ENCODE peak calls at places on chromosomes 11 and 22, in ten cellular contexts. One of them, this sample, is unnamed.

GRCh38 chr11:78910322-78910721 is 335.7 kb upstream of the NARS2 start:
- DNase-seq in uterus: no peak
- DNase-seq in SK-N-SH: no peak
- DNase-seq in MG63: no peak
- DNase-seq in breast epithelium: no peak
- DNase-seq in gastrocnemius medialis: no peak
- DNase-seq in cardiac muscle cell: no peak
- DNase-seq in neuronal stem cell: no peak
- DNase-seq in tibial artery: no peak
- DNase-seq in thoracic aorta: no peak
- DNase-seq in this sample: no peak

GRCh38 chr11:85628771-85629341 is 463 bp downstream of the TMEM126B start:
- DNase-seq in MG63: no peak
- DNase-seq in gastrocnemius medialis: no peak
- DNase-seq in uterus: no peak
- DNase-seq in neuronal stem cell: no peak
- DNase-seq in thoracic aorta: no peak
- DNase-seq in breast epithelium: no peak
- DNase-seq in tibial artery: no peak
- DNase-seq in SK-N-SH: no peak
- DNase-seq in cardiac muscle cell: no peak
- DNase-seq in this sample: no peak

GRCh38 chr11:67277231-67277961 is 11.1 kb downstream of the GRK2 start:
- DNase-seq in MG63: peak; percentile 90
- DNase-seq in breast epithelium: peak; percentile 86
- DNase-seq in neuronal stem cell: no peak
- DNase-seq in thoracic aorta: peak; percentile 56
- DNase-seq in SK-N-SH: no peak
- DNase-seq in gastrocnemius medialis: peak; percentile 70
- DNase-seq in cardiac muscle cell: peak; percentile 64
- DNase-seq in tibial artery: peak; percentile 95
- DNase-seq in uterus: peak; percentile 80
- DNase-seq in this sample: peak; percentile 87

GRCh38 chr22:24153353-24153752 is 27.9 kb upstream of the SUSD2 start:
- DNase-seq in neuronal stem cell: no peak
- DNase-seq in uterus: no peak
- DNase-seq in thoracic aorta: no peak
- DNase-seq in cardiac muscle cell: no peak
- DNase-seq in breast epithelium: no peak
- DNase-seq in gastrocnemius medialis: no peak
- DNase-seq in tibial artery: no peak
- DNase-seq in MG63: no peak
- DNase-seq in SK-N-SH: no peak
- DNase-seq in this sample: no peak

GRCh38 chr11:112302226-112302868 is 41.7 kb upstream of the PLET1 start:
- DNase-seq in uterus: no peak
- DNase-seq in thoracic aorta: no peak
- DNase-seq in breast epithelium: no peak
- DNase-seq in neuronal stem cell: no peak
- DNase-seq in SK-N-SH: no peak
- DNase-seq in cardiac muscle cell: peak; percentile 49
- DNase-seq in gastrocnemius medialis: no peak
- DNase-seq in MG63: no peak
- DNase-seq in tibial artery: no peak
- DNase-seq in this sample: no peak

GRCh38 chr11:4979021-4979420 is 15.6 kb upstream of the OR51L1 start:
- DNase-seq in MG63: peak; percentile 42
- DNase-seq in thoracic aorta: no peak
- DNase-seq in breast epithelium: no peak
- DNase-seq in gastrocnemius medialis: no peak
- DNase-seq in tibial artery: no peak
- DNase-seq in SK-N-SH: no peak
- DNase-seq in neuronal stem cell: no peak
- DNase-seq in uterus: no peak
- DNase-seq in cardiac muscle cell: no peak
- DNase-seq in this sample: no peak

GRCh38 chr22:45235851-45236342 is 4.8 kb downstream of the KIAA0930 start:
- DNase-seq in tibial artery: peak; percentile 52
- DNase-seq in breast epithelium: no peak
- DNase-seq in SK-N-SH: no peak
- DNase-seq in MG63: no peak
- DNase-seq in thoracic aorta: no peak
- DNase-seq in gastrocnemius medialis: no peak
- DNase-seq in neuronal stem cell: no peak
- DNase-seq in uterus: no peak
- DNase-seq in cardiac muscle cell: no peak
- DNase-seq in this sample: no peak

GRCh38 chr11:8962827-8963226 is 1.4 kb downstream of the TMEM9B start:
- DNase-seq in neuronal stem cell: no peak
- DNase-seq in gastrocnemius medialis: no peak
- DNase-seq in SK-N-SH: no peak
- DNase-seq in breast epithelium: no peak
- DNase-seq in MG63: no peak
- DNase-seq in cardiac muscle cell: no peak
- DNase-seq in uterus: no peak
- DNase-seq in thoracic aorta: no peak
- DNase-seq in tibial artery: no peak
- DNase-seq in this sample: no peak

GRCh38 chr11:102411142-102411541 is 41.4 kb downstream of the TMEM123 start:
- DNase-seq in SK-N-SH: no peak
- DNase-seq in gastrocnemius medialis: no peak
- DNase-seq in neuronal stem cell: no peak
- DNase-seq in breast epithelium: no peak
- DNase-seq in thoracic aorta: no peak
- DNase-seq in MG63: no peak
- DNase-seq in uterus: no peak
- DNase-seq in cardiac muscle cell: no peak
- DNase-seq in tibial artery: no peak
- DNase-seq in this sample: no peak

GRCh38 chr11:102406099-102406498 is 46.5 kb downstream of the TMEM123 start:
- DNase-seq in thoracic aorta: no peak
- DNase-seq in neuronal stem cell: no peak
- DNase-seq in uterus: no peak
- DNase-seq in MG63: no peak
- DNase-seq in cardiac muscle cell: no peak
- DNase-seq in tibial artery: no peak
- DNase-seq in breast epithelium: no peak
- DNase-seq in SK-N-SH: no peak
- DNase-seq in gastrocnemius medialis: no peak
- DNase-seq in this sample: no peak

GRCh38 chr11:102407901-102408300 is 44.7 kb downstream of the TMEM123 start:
- DNase-seq in SK-N-SH: no peak
- DNase-seq in MG63: no peak
- DNase-seq in cardiac muscle cell: no peak
- DNase-seq in gastrocnemius medialis: no peak
- DNase-seq in breast epithelium: no peak
- DNase-seq in uterus: no peak
- DNase-seq in thoracic aorta: no peak
- DNase-seq in neuronal stem cell: no peak
- DNase-seq in tibial artery: no peak
- DNase-seq in this sample: no peak

GRCh38 chr11:102410382-102410784 is 42.2 kb downstream of the TMEM123 start:
- DNase-seq in SK-N-SH: peak; percentile 22
- DNase-seq in uterus: no peak
- DNase-seq in thoracic aorta: no peak
- DNase-seq in neuronal stem cell: no peak
- DNase-seq in cardiac muscle cell: peak; percentile 33
- DNase-seq in MG63: no peak
- DNase-seq in gastrocnemius medialis: no peak
- DNase-seq in tibial artery: no peak
- DNase-seq in breast epithelium: no peak
- DNase-seq in this sample: no peak

DNA sequence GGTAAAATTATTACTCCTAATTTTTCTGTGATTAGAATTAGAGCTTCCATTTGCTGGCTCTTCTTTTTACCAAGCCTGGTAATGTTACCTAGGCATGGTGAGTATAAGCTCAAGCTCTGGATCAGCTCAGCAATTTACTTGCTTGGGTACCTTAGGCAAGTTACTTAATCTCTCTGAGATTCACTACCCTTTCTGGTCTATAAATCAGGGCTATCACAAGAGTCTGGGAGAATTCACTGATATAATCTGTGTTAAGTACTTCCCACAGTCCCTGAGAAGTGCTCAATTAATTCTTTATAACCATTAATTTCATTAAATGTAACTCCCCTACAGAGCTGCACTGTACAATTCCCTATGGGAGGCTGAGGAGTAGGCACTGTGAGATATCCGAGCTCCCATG is 44.2 kb downstream of the TMEM123 start:
- DNase-seq in MG63: no peak
- DNase-seq in neuronal stem cell: no peak
- DNase-seq in gastrocnemius medialis: no peak
- DNase-seq in uterus: no peak
- DNase-seq in tibial artery: no peak
- DNase-seq in thoracic aorta: no peak
- DNase-seq in SK-N-SH: no peak
- DNase-seq in cardiac muscle cell: no peak
- DNase-seq in breast epithelium: no peak
- DNase-seq in this sample: no peak
- H3K36me3 ChIP-seq in MG63: peaks cover 5% of the 10 kb centered on the region
- H3K36me3 ChIP-seq in neuronal stem cell: peaks cover 2% of the 10 kb centered on the region
- H3K36me3 ChIP-seq in gastrocnemius medialis: no peaks in the 10 kb centered on the region
- H3K36me3 ChIP-seq in uterus: no peaks in the 10 kb centered on the region
- H3K36me3 ChIP-seq in tibial artery: peaks cover 9% of the 10 kb centered on the region
- H3K36me3 ChIP-seq in thoracic aorta: no peaks in the 10 kb centered on the region
- H3K36me3 ChIP-seq in SK-N-SH: peaks cover 2% of the 10 kb centered on the region
- H3K36me3 ChIP-seq in cardiac muscle cell: no peaks in the 10 kb centered on the region
- H3K36me3 ChIP-seq in breast epithelium: no peaks in the 10 kb centered on the region
- H3K36me3 ChIP-seq in this sample: peaks cover 13% of the 10 kb centered on the region

DNA sequence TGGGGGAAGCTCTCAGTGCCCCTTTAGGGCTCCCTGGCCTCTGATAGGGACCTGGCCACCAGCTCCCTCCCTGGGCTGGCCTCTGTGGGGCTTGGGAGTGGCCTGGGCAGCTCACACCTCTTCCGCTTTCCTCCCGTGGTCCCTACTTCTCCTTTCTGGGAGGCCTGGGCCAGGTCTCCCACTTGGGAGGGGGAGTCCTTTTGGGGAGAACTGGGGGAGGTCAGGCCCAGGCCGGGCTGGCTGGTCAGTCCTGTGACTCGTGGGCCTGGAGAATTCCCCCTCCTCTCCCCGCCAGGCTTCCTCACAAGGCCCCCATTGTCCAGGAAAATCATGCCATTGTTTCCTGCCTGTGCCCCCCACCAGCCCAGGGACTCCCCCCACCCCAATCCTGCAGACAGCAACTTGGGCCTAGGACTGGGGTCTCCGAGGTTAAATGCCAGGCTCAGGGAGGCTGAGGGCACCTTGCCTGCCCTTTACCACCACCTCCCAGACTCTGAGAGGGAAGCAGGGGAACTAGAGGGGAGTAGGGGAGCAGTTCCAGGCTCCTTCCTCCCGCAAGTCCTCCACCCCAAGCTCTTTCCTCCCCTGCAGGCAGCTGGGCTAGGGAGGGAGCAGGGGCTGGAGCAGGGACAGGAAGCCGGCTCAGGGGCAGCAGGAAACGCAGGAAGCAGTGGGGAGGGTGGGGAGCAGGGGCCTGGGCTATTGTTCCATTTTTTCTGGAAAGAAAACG is 2.8 kb downstream of the MAP3K11 start:
- DNase-seq in gastrocnemius medialis: no peak
- DNase-seq in cardiac muscle cell: no peak
- DNase-seq in uterus: no peak
- DNase-seq in tibial artery: peak; percentile 78
- DNase-seq in thoracic aorta: no peak
- DNase-seq in neuronal stem cell: no peak
- DNase-seq in breast epithelium: no peak
- DNase-seq in SK-N-SH: no peak
- DNase-seq in MG63: no peak
- DNase-seq in this sample: no peak
- H3K4me3 ChIP-seq in gastrocnemius medialis: peak overlapping the region; percentile 60
- H3K4me3 ChIP-seq in cardiac muscle cell: no peak overlapping the region
- H3K4me3 ChIP-seq in uterus: no peak overlapping the region
- H3K4me3 ChIP-seq in tibial artery: peak overlapping the region; percentile 78
- H3K4me3 ChIP-seq in thoracic aorta: peak overlapping the region; percentile 73
- H3K4me3 ChIP-seq in neuronal stem cell: no peak overlapping the region
- H3K4me3 ChIP-seq in breast epithelium: peak overlapping the region; percentile 95
- H3K4me3 ChIP-seq in SK-N-SH: no peak overlapping the region
- H3K4me3 ChIP-seq in MG63: no peak overlapping the region
- H3K4me3 ChIP-seq in this sample: peak overlapping the region; percentile 31

GRCh38 chr11:1177020-1177770 is 19.4 kb downstream of the MUC5AC start:
- DNase-seq in breast epithelium: no peak
- DNase-seq in SK-N-SH: no peak
- DNase-seq in neuronal stem cell: no peak
- DNase-seq in MG63: no peak
- DNase-seq in tibial artery: no peak
- DNase-seq in cardiac muscle cell: no peak
- DNase-seq in uterus: no peak
- DNase-seq in thoracic aorta: no peak
- DNase-seq in gastrocnemius medialis: no peak
- DNase-seq in this sample: no peak

GRCh38 chr11:1178906-1179305 is 21.2 kb downstream of the MUC5AC start:
- DNase-seq in SK-N-SH: no peak
- DNase-seq in breast epithelium: no peak
- DNase-seq in neuronal stem cell: no peak
- DNase-seq in thoracic aorta: no peak
- DNase-seq in tibial artery: no peak
- DNase-seq in gastrocnemius medialis: no peak
- DNase-seq in cardiac muscle cell: no peak
- DNase-seq in uterus: no peak
- DNase-seq in MG63: no peak
- DNase-seq in this sample: no peak

GRCh38 chr11:1176224-1177019 is 18.7 kb downstream of the MUC5AC start:
- DNase-seq in gastrocnemius medialis: no peak
- DNase-seq in tibial artery: no peak
- DNase-seq in thoracic aorta: no peak
- DNase-seq in breast epithelium: no peak
- DNase-seq in neuronal stem cell: no peak
- DNase-seq in cardiac muscle cell: no peak
- DNase-seq in SK-N-SH: no peak
- DNase-seq in uterus: no peak
- DNase-seq in MG63: no peak
- DNase-seq in this sample: no peak

GRCh38 chr11:1178201-1178885 is 20.6 kb downstream of the MUC5AC start:
- DNase-seq in thoracic aorta: no peak
- DNase-seq in neuronal stem cell: no peak
- DNase-seq in gastrocnemius medialis: no peak
- DNase-seq in tibial artery: no peak
- DNase-seq in uterus: no peak
- DNase-seq in SK-N-SH: no peak
- DNase-seq in cardiac muscle cell: no peak
- DNase-seq in breast epithelium: no peak
- DNase-seq in MG63: no peak
- DNase-seq in this sample: no peak

GRCh38 chr11:1177771-1178090 is 20.0 kb downstream of the MUC5AC start:
- DNase-seq in breast epithelium: no peak
- DNase-seq in MG63: no peak
- DNase-seq in gastrocnemius medialis: no peak
- DNase-seq in SK-N-SH: no peak
- DNase-seq in uterus: no peak
- DNase-seq in thoracic aorta: no peak
- DNase-seq in cardiac muscle cell: no peak
- DNase-seq in neuronal stem cell: no peak
- DNase-seq in tibial artery: no peak
- DNase-seq in this sample: no peak
- H3K9me3 ChIP-seq in breast epithelium: no peaks in the 10 kb centered on the region
- H3K9me3 ChIP-seq in MG63: no peaks in the 10 kb centered on the region
- H3K9me3 ChIP-seq in gastrocnemius medialis: no peaks in the 10 kb centered on the region
- H3K9me3 ChIP-seq in SK-N-SH: no peaks in the 10 kb centered on the region
- H3K9me3 ChIP-seq in uterus: no peaks in the 10 kb centered on the region
- H3K9me3 ChIP-seq in thoracic aorta: no peaks in the 10 kb centered on the region
- H3K9me3 ChIP-seq in cardiac muscle cell: no peaks in the 10 kb centered on the region
- H3K9me3 ChIP-seq in neuronal stem cell: peaks cover 27% of the 10 kb centered on the region
- H3K9me3 ChIP-seq in tibial artery: no peaks in the 10 kb centered on the region
- H3K9me3 ChIP-seq in this sample: no peaks in the 10 kb centered on the region

GRCh38 chr22:20779014-20779812 is 5.3 kb downstream of the SERPIND1 start:
- DNase-seq in SK-N-SH: no peak
- DNase-seq in uterus: peak; percentile 33
- DNase-seq in breast epithelium: no peak
- DNase-seq in neuronal stem cell: no peak
- DNase-seq in tibial artery: peak; percentile 31
- DNase-seq in gastrocnemius medialis: no peak
- DNase-seq in thoracic aorta: no peak
- DNase-seq in cardiac muscle cell: no peak
- DNase-seq in MG63: no peak
- DNase-seq in this sample: no peak

GRCh38 chr22:20781272-20781990 is 7.5 kb downstream of the SERPIND1 start:
- DNase-seq in SK-N-SH: no peak
- DNase-seq in tibial artery: peak; percentile 60
- DNase-seq in MG63: no peak
- DNase-seq in neuronal stem cell: no peak
- DNase-seq in cardiac muscle cell: no peak
- DNase-seq in gastrocnemius medialis: no peak
- DNase-seq in uterus: no peak
- DNase-seq in thoracic aorta: no peak
- DNase-seq in breast epithelium: no peak
- DNase-seq in this sample: no peak

GRCh38 chr22:20782083-20782482 is 8.2 kb downstream of the SERPIND1 start:
- DNase-seq in MG63: no peak
- DNase-seq in neuronal stem cell: no peak
- DNase-seq in SK-N-SH: no peak
- DNase-seq in cardiac muscle cell: no peak
- DNase-seq in uterus: no peak
- DNase-seq in thoracic aorta: no peak
- DNase-seq in breast epithelium: no peak
- DNase-seq in tibial artery: no peak
- DNase-seq in gastrocnemius medialis: no peak
- DNase-seq in this sample: no peak

GRCh38 chr22:20777420-20778177 is 3.7 kb downstream of the SERPIND1 start:
- DNase-seq in breast epithelium: no peak
- DNase-seq in neuronal stem cell: no peak
- DNase-seq in SK-N-SH: no peak
- DNase-seq in thoracic aorta: no peak
- DNase-seq in gastrocnemius medialis: peak; percentile 9
- DNase-seq in uterus: peak; percentile 36
- DNase-seq in cardiac muscle cell: peak; percentile 44
- DNase-seq in tibial artery: peak; percentile 32
- DNase-seq in MG63: peak; percentile 12
- DNase-seq in this sample: no peak

GRCh38 chr22:20779813-20780148 is 5.9 kb downstream of the SERPIND1 start:
- DNase-seq in tibial artery: no peak
- DNase-seq in cardiac muscle cell: no peak
- DNase-seq in MG63: no peak
- DNase-seq in neuronal stem cell: no peak
- DNase-seq in thoracic aorta: no peak
- DNase-seq in gastrocnemius medialis: no peak
- DNase-seq in uterus: no peak
- DNase-seq in SK-N-SH: no peak
- DNase-seq in breast epithelium: no peak
- DNase-seq in this sample: no peak
- H3K36me3 ChIP-seq in tibial artery: peaks cover 25% of the 10 kb centered on the region
- H3K36me3 ChIP-seq in cardiac muscle cell: no peaks in the 10 kb centered on the region
- H3K36me3 ChIP-seq in MG63: peaks cover 11% of the 10 kb centered on the region
- H3K36me3 ChIP-seq in neuronal stem cell: no peaks in the 10 kb centered on the region
- H3K36me3 ChIP-seq in thoracic aorta: peaks cover 17% of the 10 kb centered on the region
- H3K36me3 ChIP-seq in gastrocnemius medialis: no peaks in the 10 kb centered on the region
- H3K36me3 ChIP-seq in uterus: no peaks in the 10 kb centered on the region
- H3K36me3 ChIP-seq in SK-N-SH: peaks cover 3% of the 10 kb centered on the region
- H3K36me3 ChIP-seq in breast epithelium: no peaks in the 10 kb centered on the region
- H3K36me3 ChIP-seq in this sample: peaks cover 20% of the 10 kb centered on the region